ENCODE peak calls at places on chromosomes 7 and 10, in ten cellular contexts. One of them, this sample, is unnamed.

GRCh38 chr10:22086730-22087364 is 83.3 kb upstream of the DNAJC1 start:
- DNase-seq in stimulated activated CD4-positive, alpha-beta T cell treated with anti-CD3 and anti-CD28 coated beads, Interleukin-1b, Interleukin-23, amount 100 ng/mL, for 48 hours: no peak
- DNase-seq in hippocampal formation: peak; percentile 5
- DNase-seq in HT1080: peak; percentile 20
- DNase-seq in spleen: no peak
- DNase-seq in activated CD4-positive, alpha-beta T cell treated with anti-CD3 and anti-CD28 coated beads for 1 hour: no peak
- DNase-seq in lower leg skin: peak; percentile 93
- DNase-seq in left ventricle myocardium superior: peak; percentile 94
- DNase-seq in RCC 7860: no peak
- DNase-seq in activated CD8-positive, alpha-beta memory T cell treated with anti-CD3 and anti-CD28 coated beads, Interleukin-2, amount 10 ng/mL, durations not matched to agents 7 days and 5 days: no peak
- DNase-seq in this sample: peak; percentile 83

GRCh38 chr10:44460499-44460898 is 75.6 kb upstream of the CXCL12 start:
- DNase-seq in stimulated activated CD4-positive, alpha-beta T cell treated with anti-CD3 and anti-CD28 coated beads, Interleukin-1b, Interleukin-23, amount 100 ng/mL, for 48 hours: no peak
- DNase-seq in hippocampal formation: no peak
- DNase-seq in HT1080: no peak
- DNase-seq in spleen: no peak
- DNase-seq in activated CD4-positive, alpha-beta T cell treated with anti-CD3 and anti-CD28 coated beads for 1 hour: no peak
- DNase-seq in lower leg skin: no peak
- DNase-seq in left ventricle myocardium superior: no peak
- DNase-seq in RCC 7860: no peak
- DNase-seq in activated CD8-positive, alpha-beta memory T cell treated with anti-CD3 and anti-CD28 coated beads, Interleukin-2, amount 10 ng/mL, durations not matched to agents 7 days and 5 days: no peak
- DNase-seq in this sample: no peak

GRCh38 chr10:80700252-80700651 is 162.6 kb downstream of the SH2D4B start:
- DNase-seq in stimulated activated CD4-positive, alpha-beta T cell treated with anti-CD3 and anti-CD28 coated beads, Interleukin-1b, Interleukin-23, amount 100 ng/mL, for 48 hours: no peak
- DNase-seq in hippocampal formation: no peak
- DNase-seq in HT1080: no peak
- DNase-seq in spleen: no peak
- DNase-seq in activated CD4-positive, alpha-beta T cell treated with anti-CD3 and anti-CD28 coated beads for 1 hour: no peak
- DNase-seq in lower leg skin: no peak
- DNase-seq in left ventricle myocardium superior: no peak
- DNase-seq in RCC 7860: no peak
- DNase-seq in activated CD8-positive, alpha-beta memory T cell treated with anti-CD3 and anti-CD28 coated beads, Interleukin-2, amount 10 ng/mL, durations not matched to agents 7 days and 5 days: no peak
- DNase-seq in this sample: no peak

GRCh38 chr10:24930427-24930826 is 22.0 kb downstream of the PRTFDC1 start:
- DNase-seq in stimulated activated CD4-positive, alpha-beta T cell treated with anti-CD3 and anti-CD28 coated beads, Interleukin-1b, Interleukin-23, amount 100 ng/mL, for 48 hours: no peak
- DNase-seq in hippocampal formation: no peak
- DNase-seq in HT1080: no peak
- DNase-seq in spleen: no peak
- DNase-seq in activated CD4-positive, alpha-beta T cell treated with anti-CD3 and anti-CD28 coated beads for 1 hour: no peak
- DNase-seq in lower leg skin: no peak
- DNase-seq in left ventricle myocardium superior: no peak
- DNase-seq in RCC 7860: peak; percentile 37
- DNase-seq in activated CD8-positive, alpha-beta memory T cell treated with anti-CD3 and anti-CD28 coated beads, Interleukin-2, amount 10 ng/mL, durations not matched to agents 7 days and 5 days: no peak
- DNase-seq in this sample: no peak

GRCh38 chr10:71025535-71025934 is 137.2 kb upstream of the PCBD1 start:
- DNase-seq in stimulated activated CD4-positive, alpha-beta T cell treated with anti-CD3 and anti-CD28 coated beads, Interleukin-1b, Interleukin-23, amount 100 ng/mL, for 48 hours: no peak
- DNase-seq in hippocampal formation: no peak
- DNase-seq in HT1080: no peak
- DNase-seq in spleen: no peak
- DNase-seq in activated CD4-positive, alpha-beta T cell treated with anti-CD3 and anti-CD28 coated beads for 1 hour: no peak
- DNase-seq in lower leg skin: no peak
- DNase-seq in left ventricle myocardium superior: no peak
- DNase-seq in RCC 7860: peak; percentile 32
- DNase-seq in activated CD8-positive, alpha-beta memory T cell treated with anti-CD3 and anti-CD28 coated beads, Interleukin-2, amount 10 ng/mL, durations not matched to agents 7 days and 5 days: no peak
- DNase-seq in this sample: peak; percentile 34

GRCh38 chr7:35605760-35606159 is 89.2 kb downstream of the HERPUD2 start:
- DNase-seq in stimulated activated CD4-positive, alpha-beta T cell treated with anti-CD3 and anti-CD28 coated beads, Interleukin-1b, Interleukin-23, amount 100 ng/mL, for 48 hours: no peak
- DNase-seq in hippocampal formation: no peak
- DNase-seq in HT1080: peak; percentile 82
- DNase-seq in spleen: no peak
- DNase-seq in activated CD4-positive, alpha-beta T cell treated with anti-CD3 and anti-CD28 coated beads for 1 hour: no peak
- DNase-seq in lower leg skin: no peak
- DNase-seq in left ventricle myocardium superior: no peak
- DNase-seq in RCC 7860: no peak
- DNase-seq in activated CD8-positive, alpha-beta memory T cell treated with anti-CD3 and anti-CD28 coated beads, Interleukin-2, amount 10 ng/mL, durations not matched to agents 7 days and 5 days: no peak
- DNase-seq in this sample: no peak

GRCh38 chr10:47095848-47096612 is 184.8 kb downstream of the PTPN20 start:
- DNase-seq in stimulated activated CD4-positive, alpha-beta T cell treated with anti-CD3 and anti-CD28 coated beads, Interleukin-1b, Interleukin-23, amount 100 ng/mL, for 48 hours: no peak
- DNase-seq in hippocampal formation: no peak
- DNase-seq in HT1080: peak; percentile 24
- DNase-seq in spleen: no peak
- DNase-seq in activated CD4-positive, alpha-beta T cell treated with anti-CD3 and anti-CD28 coated beads for 1 hour: no peak
- DNase-seq in lower leg skin: peak; percentile 36
- DNase-seq in left ventricle myocardium superior: no peak
- DNase-seq in RCC 7860: no peak
- DNase-seq in activated CD8-positive, alpha-beta memory T cell treated with anti-CD3 and anti-CD28 coated beads, Interleukin-2, amount 10 ng/mL, durations not matched to agents 7 days and 5 days: peak; percentile 18
- DNase-seq in this sample: no peak

GRCh38 chr10:89086801-89087513 is 96.4 kb downstream of the FAS start:
- DNase-seq in stimulated activated CD4-positive, alpha-beta T cell treated with anti-CD3 and anti-CD28 coated beads, Interleukin-1b, Interleukin-23, amount 100 ng/mL, for 48 hours: peak; percentile 49
- DNase-seq in hippocampal formation: no peak
- DNase-seq in HT1080: peak; percentile 59
- DNase-seq in spleen: peak; percentile 62
- DNase-seq in activated CD4-positive, alpha-beta T cell treated with anti-CD3 and anti-CD28 coated beads for 1 hour: no peak
- DNase-seq in lower leg skin: peak; percentile 96
- DNase-seq in left ventricle myocardium superior: peak; percentile 72
- DNase-seq in RCC 7860: no peak
- DNase-seq in activated CD8-positive, alpha-beta memory T cell treated with anti-CD3 and anti-CD28 coated beads, Interleukin-2, amount 10 ng/mL, durations not matched to agents 7 days and 5 days: no peak
- DNase-seq in this sample: peak; percentile 35

GRCh38 chr7:47266131-47266706 is 315.7 kb downstream of the TNS3 start:
- DNase-seq in stimulated activated CD4-positive, alpha-beta T cell treated with anti-CD3 and anti-CD28 coated beads, Interleukin-1b, Interleukin-23, amount 100 ng/mL, for 48 hours: peak; percentile 31
- DNase-seq in hippocampal formation: peak; percentile 39
- DNase-seq in HT1080: peak; percentile 70
- DNase-seq in spleen: peak; percentile 79
- DNase-seq in activated CD4-positive, alpha-beta T cell treated with anti-CD3 and anti-CD28 coated beads for 1 hour: no peak
- DNase-seq in lower leg skin: peak; percentile 88
- DNase-seq in left ventricle myocardium superior: peak; percentile 65
- DNase-seq in RCC 7860: peak; percentile 81
- DNase-seq in activated CD8-positive, alpha-beta memory T cell treated with anti-CD3 and anti-CD28 coated beads, Interleukin-2, amount 10 ng/mL, durations not matched to agents 7 days and 5 days: peak; percentile 43
- DNase-seq in this sample: peak; percentile 82

GRCh38 chr7:51123322-51124021 is 193.1 kb downstream of the COBL start:
- DNase-seq in stimulated activated CD4-positive, alpha-beta T cell treated with anti-CD3 and anti-CD28 coated beads, Interleukin-1b, Interleukin-23, amount 100 ng/mL, for 48 hours: peak; percentile 90
- DNase-seq in hippocampal formation: no peak
- DNase-seq in HT1080: peak; percentile 96
- DNase-seq in spleen: no peak
- DNase-seq in activated CD4-positive, alpha-beta T cell treated with anti-CD3 and anti-CD28 coated beads for 1 hour: no peak
- DNase-seq in lower leg skin: peak; percentile 85
- DNase-seq in left ventricle myocardium superior: no peak
- DNase-seq in RCC 7860: peak; percentile 94
- DNase-seq in activated CD8-positive, alpha-beta memory T cell treated with anti-CD3 and anti-CD28 coated beads, Interleukin-2, amount 10 ng/mL, durations not matched to agents 7 days and 5 days: peak; percentile 82
- DNase-seq in this sample: peak; percentile 91

GRCh38 chr10:43461950-43462349 is 25.0 kb downstream of the ZNF487 start:
- DNase-seq in stimulated activated CD4-positive, alpha-beta T cell treated with anti-CD3 and anti-CD28 coated beads, Interleukin-1b, Interleukin-23, amount 100 ng/mL, for 48 hours: no peak
- DNase-seq in hippocampal formation: no peak
- DNase-seq in HT1080: peak; percentile 55
- DNase-seq in spleen: no peak
- DNase-seq in activated CD4-positive, alpha-beta T cell treated with anti-CD3 and anti-CD28 coated beads for 1 hour: no peak
- DNase-seq in lower leg skin: no peak
- DNase-seq in left ventricle myocardium superior: no peak
- DNase-seq in RCC 7860: peak; percentile 70
- DNase-seq in activated CD8-positive, alpha-beta memory T cell treated with anti-CD3 and anti-CD28 coated beads, Interleukin-2, amount 10 ng/mL, durations not matched to agents 7 days and 5 days: no peak
- DNase-seq in this sample: peak; percentile 52

GRCh38 chr7:120998525-120998924 is 10.0 kb downstream of the CPED1 start:
- DNase-seq in stimulated activated CD4-positive, alpha-beta T cell treated with anti-CD3 and anti-CD28 coated beads, Interleukin-1b, Interleukin-23, amount 100 ng/mL, for 48 hours: no peak
- DNase-seq in hippocampal formation: no peak
- DNase-seq in HT1080: no peak
- DNase-seq in spleen: no peak
- DNase-seq in activated CD4-positive, alpha-beta T cell treated with anti-CD3 and anti-CD28 coated beads for 1 hour: no peak
- DNase-seq in lower leg skin: no peak
- DNase-seq in left ventricle myocardium superior: no peak
- DNase-seq in RCC 7860: no peak
- DNase-seq in activated CD8-positive, alpha-beta memory T cell treated with anti-CD3 and anti-CD28 coated beads, Interleukin-2, amount 10 ng/mL, durations not matched to agents 7 days and 5 days: no peak
- DNase-seq in this sample: no peak

GRCh38 chr7:26100940-26101339 is 51.1 kb upstream of the NFE2L3 start:
- DNase-seq in stimulated activated CD4-positive, alpha-beta T cell treated with anti-CD3 and anti-CD28 coated beads, Interleukin-1b, Interleukin-23, amount 100 ng/mL, for 48 hours: no peak
- DNase-seq in hippocampal formation: no peak
- DNase-seq in HT1080: no peak
- DNase-seq in spleen: no peak
- DNase-seq in activated CD4-positive, alpha-beta T cell treated with anti-CD3 and anti-CD28 coated beads for 1 hour: no peak
- DNase-seq in lower leg skin: no peak
- DNase-seq in left ventricle myocardium superior: no peak
- DNase-seq in RCC 7860: no peak
- DNase-seq in activated CD8-positive, alpha-beta memory T cell treated with anti-CD3 and anti-CD28 coated beads, Interleukin-2, amount 10 ng/mL, durations not matched to agents 7 days and 5 days: no peak
- DNase-seq in this sample: no peak

GRCh38 chr7:22302951-22303423 is 54.0 kb downstream of the RAPGEF5 start:
- DNase-seq in stimulated activated CD4-positive, alpha-beta T cell treated with anti-CD3 and anti-CD28 coated beads, Interleukin-1b, Interleukin-23, amount 100 ng/mL, for 48 hours: no peak
- DNase-seq in hippocampal formation: no peak
- DNase-seq in HT1080: no peak
- DNase-seq in spleen: no peak
- DNase-seq in activated CD4-positive, alpha-beta T cell treated with anti-CD3 and anti-CD28 coated beads for 1 hour: no peak
- DNase-seq in lower leg skin: no peak
- DNase-seq in left ventricle myocardium superior: no peak
- DNase-seq in RCC 7860: no peak
- DNase-seq in activated CD8-positive, alpha-beta memory T cell treated with anti-CD3 and anti-CD28 coated beads, Interleukin-2, amount 10 ng/mL, durations not matched to agents 7 days and 5 days: no peak
- DNase-seq in this sample: no peak

GRCh38 chr7:74023786-74024185 is 4.2 kb upstream of the ELN start:
- DNase-seq in stimulated activated CD4-positive, alpha-beta T cell treated with anti-CD3 and anti-CD28 coated beads, Interleukin-1b, Interleukin-23, amount 100 ng/mL, for 48 hours: no peak
- DNase-seq in hippocampal formation: no peak
- DNase-seq in HT1080: no peak
- DNase-seq in spleen: no peak
- DNase-seq in activated CD4-positive, alpha-beta T cell treated with anti-CD3 and anti-CD28 coated beads for 1 hour: no peak
- DNase-seq in lower leg skin: no peak
- DNase-seq in left ventricle myocardium superior: no peak
- DNase-seq in RCC 7860: no peak
- DNase-seq in activated CD8-positive, alpha-beta memory T cell treated with anti-CD3 and anti-CD28 coated beads, Interleukin-2, amount 10 ng/mL, durations not matched to agents 7 days and 5 days: no peak
- DNase-seq in this sample: no peak

GRCh38 chr7:92159-92767 is 100.1 kb upstream of the FAM20C start:
- DNase-seq in stimulated activated CD4-positive, alpha-beta T cell treated with anti-CD3 and anti-CD28 coated beads, Interleukin-1b, Interleukin-23, amount 100 ng/mL, for 48 hours: no peak
- DNase-seq in hippocampal formation: no peak
- DNase-seq in HT1080: no peak
- DNase-seq in spleen: no peak
- DNase-seq in activated CD4-positive, alpha-beta T cell treated with anti-CD3 and anti-CD28 coated beads for 1 hour: no peak
- DNase-seq in lower leg skin: no peak
- DNase-seq in left ventricle myocardium superior: no peak
- DNase-seq in RCC 7860: no peak
- DNase-seq in activated CD8-positive, alpha-beta memory T cell treated with anti-CD3 and anti-CD28 coated beads, Interleukin-2, amount 10 ng/mL, durations not matched to agents 7 days and 5 days: no peak
- DNase-seq in this sample: no peak

GRCh38 chr10:91694170-91694794 is 61.4 kb upstream of the PPP1R3C start:
- DNase-seq in stimulated activated CD4-positive, alpha-beta T cell treated with anti-CD3 and anti-CD28 coated beads, Interleukin-1b, Interleukin-23, amount 100 ng/mL, for 48 hours: no peak
- DNase-seq in hippocampal formation: no peak
- DNase-seq in HT1080: no peak
- DNase-seq in spleen: no peak
- DNase-seq in activated CD4-positive, alpha-beta T cell treated with anti-CD3 and anti-CD28 coated beads for 1 hour: no peak
- DNase-seq in lower leg skin: no peak
- DNase-seq in left ventricle myocardium superior: no peak
- DNase-seq in RCC 7860: peak; percentile 49
- DNase-seq in activated CD8-positive, alpha-beta memory T cell treated with anti-CD3 and anti-CD28 coated beads, Interleukin-2, amount 10 ng/mL, durations not matched to agents 7 days and 5 days: no peak
- DNase-seq in this sample: peak; percentile 54

GRCh38 chr10:18397886-18398285 is 253.5 kb downstream of the NSUN6 start:
- DNase-seq in stimulated activated CD4-positive, alpha-beta T cell treated with anti-CD3 and anti-CD28 coated beads, Interleukin-1b, Interleukin-23, amount 100 ng/mL, for 48 hours: no peak
- DNase-seq in hippocampal formation: no peak
- DNase-seq in HT1080: no peak
- DNase-seq in spleen: no peak
- DNase-seq in activated CD4-positive, alpha-beta T cell treated with anti-CD3 and anti-CD28 coated beads for 1 hour: no peak
- DNase-seq in lower leg skin: no peak
- DNase-seq in left ventricle myocardium superior: no peak
- DNase-seq in RCC 7860: no peak
- DNase-seq in activated CD8-positive, alpha-beta memory T cell treated with anti-CD3 and anti-CD28 coated beads, Interleukin-2, amount 10 ng/mL, durations not matched to agents 7 days and 5 days: no peak
- DNase-seq in this sample: no peak